ENCODE peak calls at places on chromosome 2, in seven cellular contexts. W is mucosa of gallbladder, P is lung, D is substantia nigra, O is EL, H is MM.1S, A is nephron progenitor cell. K is an unnamed sample.

GRCh38 chr2:217520361-217521010 is 482.3 kb downstream of the TNS1 start:
- DNase-seq in A (no peak), D (no peak), H (no peak), W (no peak), P (no peak), O (peak), K (no peak)

GRCh38 chr2:108069515-108070310 is 83.4 kb downstream of the SLC5A7 start:
- DNase-seq in W (no peak), O (no peak), H (no peak), P (no peak), A (no peak), D (no peak), K (no peak)

GRCh38 chr2:106115250-106115649 is 78.9 kb downstream of the UXS1 start:
- DNase-seq in W (no peak), P (no peak), A (no peak), D (no peak), O (peak), H (no peak), K (no peak)

GRCh38 chr2:226761195-226761583 is 38.4 kb downstream of the IRS1 start:
- DNase-seq in D (no peak), H (no peak), O (no peak), W (no peak), A (no peak), P (no peak), K (no peak)

GRCh38 chr2:74516070-74516633 is 1.9 kb downstream of the TLX2 start:
- DNase-seq in W (peak), D (peak), A (peak), H (no peak), O (no peak), P (peak), K (no peak)

GRCh38 chr2:43127941-43128561 is 98.4 kb downstream of the ZFP36L2 start:
- DNase-seq in P (no peak), A (no peak), H (no peak), O (no peak), D (no peak), W (no peak), K (no peak)

GRCh38 chr2:57080035-57080434 is 896.2 kb downstream of the CCDC85A start:
- DNase-seq in H (no peak), A (no peak), D (no peak), P (no peak), O (peak), W (no peak), K (no peak)

GRCh38 chr2:72115361-72116080 is 32.1 kb downstream of the CYP26B1 start:
- DNase-seq in A (no peak), D (no peak), W (no peak), O (peak), P (peak), H (no peak), K (peak)

GRCh38 chr2:169526451-169526850 is 16.9 kb downstream of the KLHL41 start:
- DNase-seq in W (no peak), O (peak), H (no peak), P (no peak), A (no peak), D (no peak), K (no peak)

GRCh38 chr2:68726608-68727367 is 7.8 kb upstream of the ARHGAP25 start:
- DNase-seq in A (no peak), W (peak), P (no peak), D (no peak), O (no peak), H (peak), K (no peak)

GRCh38 chr2:10776231-10776977 is 36.2 kb downstream of the PDIA6 start:
- DNase-seq in A (no peak), W (no peak), P (no peak), D (no peak), H (no peak), O (no peak), K (no peak)

GRCh38 chr2:220165401-220165800 is 538.0 kb downstream of the SLC4A3 start:
- DNase-seq in H (no peak), O (no peak), A (no peak), P (no peak), D (no peak), W (peak), K (peak)

GRCh38 chr2:177909962-177910361 is 162.6 kb downstream of the PDE11A start:
- DNase-seq in D (no peak), O (no peak), P (no peak), H (no peak), W (no peak), A (no peak), K (no peak)

GRCh38 chr2:18436408-18437077 is 123.9 kb downstream of the RDH14 start:
- DNase-seq in H (no peak), P (no peak), W (no peak), O (peak), D (no peak), A (no peak), K (no peak)

GRCh38 chr2:219783551-219783950 is 156.1 kb downstream of the SLC4A3 start:
- DNase-seq in A (no peak), H (no peak), W (no peak), D (no peak), O (peak), P (no peak), K (no peak)

GRCh38 chr2:137655812-137656211 is 308.5 kb upstream of the HNMT start:
- DNase-seq in D (no peak), A (no peak), W (no peak), H (no peak), O (no peak), P (no peak), K (no peak)

K was measured in prostate gland.